ENCODE peak calls at places on chromosomes 12 and 14, in four cellular contexts. M, R, V and L are unnamed samples. For H3K4me1 and H3K9me3, the result is how much of the 10 kb centered on the place peaks cover.

GRCh38 chr12:42446761-42447160 is 120.8 kb downstream of the PPHLN1 start:
- DNase-seq in M (no peak), R (no peak), V (no peak), L (no peak)

GRCh38 chr14:53515264-53515663 is 362.1 kb upstream of the DDHD1 start:
- DNase-seq in M (no peak), R (peak), V (no peak), L (no peak)

GRCh38 chr12:97650242-97650641 is 187.6 kb downstream of the RMST start:
- DNase-seq in M (no peak), R (no peak), V (no peak), L (no peak)

GRCh38 chr14:32933623-32933942 is 5.1 kb upstream of the NPAS3 start:
- DNase-seq in M (no peak), R (no peak), V (no peak), L (no peak)

GRCh38 chr12:34287986-34288962 is 266.0 kb downstream of the ALG10 start:
- DNase-seq in M (no peak), R (no peak), V (no peak), L (peak)

GRCh38 chr14:49512147-49512551 is 74.0 kb downstream of the RPS29 start:
- DNase-seq in M (no peak), R (peak), V (no peak), L (peak)

GRCh38 chr12:124837958-124838803 is 25.5 kb downstream of the SCARB1 start:
- DNase-seq in M (peak), R (peak), V (no peak), L (peak)

GRCh38 chr12:122985590-122986257 is 5.2 kb downstream of the ARL6IP4 start:
- DNase-seq in M (no peak), R (no peak), V (no peak), L (no peak)

GRCh38 chr14:76920572-76921175 is 94.5 kb downstream of the LRRC74A start:
- DNase-seq in M (no peak), R (no peak), V (no peak), L (no peak)

GRCh38 chr14:88326352-88327103 is 3.5 kb upstream of the KCNK10 start:
- DNase-seq in M (no peak), R (no peak), V (no peak), L (no peak)

GRCh38 chr12:15875863-15876262 is 6.3 kb upstream of the STRAP start:
- DNase-seq in M (no peak), R (no peak), V (no peak), L (no peak)

GRCh38 chr12:50411051-50411660 is 10.5 kb downstream of the LARP4 start:
- DNase-seq in M (peak), R (peak), V (no peak), L (no peak)

GRCh38 chr14:96582995-96583394 is 80.8 kb downstream of the PAPOLA start:
- DNase-seq in M (no peak), R (no peak), V (no peak), L (no peak)

GRCh38 chr14:96584907-96585671 is 82.9 kb downstream of the PAPOLA start:
- DNase-seq in M (no peak), R (no peak), V (no peak), L (no peak)

GRCh38 chr14:96583605-96584041 is 81.4 kb downstream of the PAPOLA start:
- DNase-seq in M (peak), R (no peak), V (no peak), L (no peak)

GRCh38 chr14:96585672-96586013 is 83.5 kb downstream of the PAPOLA start:
- DNase-seq in M (no peak), R (no peak), V (no peak), L (no peak)

GRCh38 chr14:96584199-96584906 is 82.2 kb downstream of the PAPOLA start:
- DNase-seq in M (peak), R (no peak), V (no peak), L (no peak)
- H3K4me1 ChIP-seq in M (under half), R (under half), V (under half), L (under half)

GRCh38 chr12:106769078-106769477 is 5.4 kb upstream of the RIC8B start:
- DNase-seq in M (no peak), R (peak), V (no peak), L (no peak)
- H3K4me3 ChIP-seq in M (no peak), R (no peak), V (no peak), L (no peak)

DNA sequence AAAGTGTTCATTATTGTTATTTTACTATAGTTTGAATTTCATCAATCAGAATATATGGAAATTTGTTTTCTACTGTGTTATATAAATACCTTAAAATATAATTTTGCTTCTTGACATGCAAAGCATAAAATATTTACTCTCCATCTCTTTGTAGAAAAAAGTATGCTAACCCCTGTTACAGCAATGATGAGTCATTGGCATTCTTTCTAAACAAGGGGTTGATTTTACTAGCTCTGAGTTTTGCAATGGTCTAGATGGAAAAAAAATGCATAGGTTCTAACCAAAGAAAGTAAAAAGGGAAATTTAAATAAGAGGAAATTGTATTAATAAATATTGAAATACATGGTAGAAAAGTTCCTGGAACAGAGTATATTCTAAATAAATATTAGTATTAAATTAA is 990.2 kb upstream of the ATXN7L3B start:
- DNase-seq in M (no peak), R (no peak), V (no peak), L (no peak)
- H3K9me3 ChIP-seq in M (under half), R (under half), V (under half), L (under half)

GRCh38 chr14:37864861-37865718 is 269.7 kb downstream of the TTC6 start:
- DNase-seq in M (no peak), R (peak), V (no peak), L (no peak)
- H3K4me1 ChIP-seq in M (under half), R (under half), V (under half), L (under half)